ENCODE peak calls at places on chromosome 5, in five cellular contexts. S is MCF 10A; M is stimulated activated CD8-positive, alpha-beta memory T cell treated with anti-CD3 and anti-CD28 coated beads, Interleukin-7, amount 100 ng/mL, for 48 hours; W is activated gamma-delta T cell treated with Interleukin-2 at 50 U/mL for 16 hours; V is ascending aorta. R is an unnamed sample.
A peak's percentile ranks its signal among the peaks of the same experiment; 100 is the strongest.

GRCh38 chr5:40568548-40568947 is 111.2 kb upstream of the PTGER4 start:
- DNase-seq in S (no peak), M (no peak), W (no peak), V (no peak), R (peak; percentile 69)

GRCh38 chr5:105752801-105753200 is 1917.9 kb downstream of the EFNA5 start:
- DNase-seq in S (peak; percentile 4), M (no peak), W (no peak), V (no peak), R (no peak)

GRCh38 chr5:25863811-25864210 is 1174.6 kb downstream of the CDH9 start:
- DNase-seq in S (no peak), M (no peak), W (no peak), V (no peak), R (no peak)

GRCh38 chr5:97250113-97250512 is 67.1 kb upstream of the RIOK2 start:
- DNase-seq in S (no peak), M (no peak), W (no peak), V (no peak), R (no peak)

GRCh38 chr5:67395790-67396418 is 199.3 kb upstream of the CD180 start:
- DNase-seq in S (peak; percentile 17), M (no peak), W (no peak), V (no peak), R (no peak)

GRCh38 chr5:16590685-16591084 is 26.1 kb downstream of the RETREG1 start:
- DNase-seq in S (no peak), M (no peak), W (no peak), V (no peak), R (no peak)

GRCh38 chr5:83785176-83785668 is 64.6 kb upstream of the HAPLN1 start:
- DNase-seq in S (no peak), M (no peak), W (no peak), V (no peak), R (no peak)

GRCh38 chr5:172678902-172679301 is 37.8 kb downstream of the NEURL1B start:
- DNase-seq in S (no peak), M (no peak), W (no peak), V (peak; percentile 80), R (no peak)

GRCh38 chr5:43019615-43020293 is 20.4 kb downstream of the ANXA2R start:
- DNase-seq in S (no peak), M (peak; percentile 74), W (peak; percentile 84), V (peak; percentile 83), R (peak; percentile 71)

GRCh38 chr5:168301593-168302388 is 10.3 kb downstream of the WWC1 start:
- DNase-seq in S (peak; percentile 71), M (no peak), W (no peak), V (no peak), R (peak; percentile 95)

GRCh38 chr5:136031713-136032112 is 2.9 kb downstream of the TGFBI start:
- DNase-seq in S (no peak), M (no peak), W (no peak), V (no peak), R (no peak)

GRCh38 chr5:176416123-176416924 is at the start of gene CLTB:
- DNase-seq in S (peak; percentile 91), M (peak; percentile 66), W (peak; percentile 89), V (peak; percentile 94), R (peak; percentile 63)

GRCh38 chr5:33997331-33997983 is 10.4 kb downstream of the AMACR start:
- DNase-seq in S (peak; percentile 79), M (no peak), W (peak; percentile 14), V (peak; percentile 82), R (peak; percentile 70)

R was measured in bronchial epithelial cell.